ENCODE peak calls at places on chromosomes 13 and 19, in six cellular contexts. H, Q, V, K, W and R are unnamed samples.

GRCh38 chr13:23735329-23735728 is 153.9 kb downstream of the MIPEP start:
- DNase-seq in W (no peak), H (no peak), V (no peak), Q (no peak), K (no peak), R (no peak)

GRCh38 chr19:33902802-33903488 is 106.3 kb downstream of the KCTD15 start:
- DNase-seq in K (no peak), V (no peak), H (peak; percentile 72), W (no peak), Q (no peak), R (no peak)

GRCh38 chr19:58229255-58229639 is 533 bp downstream of the ZNF544 start:
- DNase-seq in K (no peak), W (no peak), V (no peak), Q (no peak), H (no peak), R (peak; percentile 48)

GRCh38 chr13:21047591-21048282 is 13.6 kb downstream of the LATS2 start:
- DNase-seq in Q (no peak), K (no peak), W (no peak), H (no peak), V (no peak), R (no peak)

GRCh38 chr13:107806726-107807125 is 408.6 kb downstream of the LIG4 start:
- DNase-seq in H (no peak), Q (no peak), W (no peak), V (no peak), K (no peak), R (no peak)

GRCh38 chr19:32373614-32374295 is 28.3 kb downstream of the ZNF507 start:
- DNase-seq in H (peak; percentile 50), Q (no peak), V (no peak), W (no peak), K (peak; percentile 67), R (no peak)

GRCh38 chr19:27962260-27962659 is 1250.7 kb downstream of the UQCRFS1 start:
- DNase-seq in K (no peak), H (no peak), V (no peak), Q (no peak), W (no peak), R (no peak)

GRCh38 chr19:8116437-8117293 is 32.7 kb downstream of the FBN3 start:
- DNase-seq in V (no peak), H (no peak), Q (no peak), K (no peak), W (no peak), R (peak; percentile 42)

GRCh38 chr19:51560339-51560738 is 10.7 kb upstream of the ZNF175 start:
- DNase-seq in Q (no peak), H (no peak), V (no peak), K (no peak), W (no peak), R (no peak)